ENCODE peak calls at places on chromosomes 5 and 9, in eight cellular contexts. F is COR-L47, S is choroid plexus epithelial cell, L is PC-3, W is H9, E is GM03348, A is H4, U is cardiac muscle cell. Z is an unnamed sample.

GRCh38 chr9:116279230-116279629 is 125.6 kb downstream of the PAPPA start:
- DNase-seq in E (no peak), S (peak), F (no peak), L (no peak), W (peak), U (peak), A (no peak), Z (no peak)

GRCh38 chr5:117131048-117131679 is 556.5 kb upstream of the SEMA6A start:
- DNase-seq in E (no peak), F (no peak), S (no peak), U (no peak), W (no peak), A (no peak), L (no peak), Z (no peak)

GRCh38 chr5:131513780-131514179 is 121.2 kb downstream of the RAPGEF6 start:
- DNase-seq in W (no peak), E (no peak), L (no peak), S (no peak), F (no peak), A (no peak), U (no peak), Z (no peak)

GRCh38 chr5:179801304-179802206 is 5.1 kb downstream of the MGAT4B start:
- DNase-seq in F (no peak), E (peak), U (peak), L (no peak), S (peak), W (peak), A (no peak), Z (no peak)

GRCh38 chr5:36414869-36415282 is 113.2 kb upstream of the RANBP3L start:
- DNase-seq in L (peak), A (peak), E (peak), W (no peak), U (peak), S (peak), F (no peak), Z (no peak)

GRCh38 chr9:20683351-20684034 is 566 bp upstream of the FOCAD start:
- DNase-seq in F (no peak), L (peak), S (peak), W (no peak), A (peak), E (peak), U (peak), Z (peak)

GRCh38 chr5:33148076-33148501 is 292.7 kb upstream of the TARS1 start:
- DNase-seq in S (peak), F (no peak), W (no peak), L (peak), E (peak), U (peak), A (peak), Z (peak)

GRCh38 chr5:65121880-65122436 is 353.2 kb downstream of the CWC27 start:
- DNase-seq in S (peak), U (peak), E (peak), L (no peak), A (no peak), F (no peak), W (no peak), Z (no peak)

GRCh38 chr9:98192503-98193335 is at the start of gene CORO2A:
- DNase-seq in F (peak), S (peak), L (peak), A (peak), E (peak), U (peak), W (peak), Z (no peak)

GRCh38 chr5:53406630-53407316 is 73.7 kb upstream of the FST start:
- DNase-seq in W (no peak), E (peak), U (peak), L (peak), A (peak), S (peak), F (no peak), Z (no peak)

GRCh38 chr5:7916171-7916804 is 47.3 kb downstream of the MTRR start:
- DNase-seq in U (no peak), A (peak), L (peak), S (no peak), F (no peak), E (no peak), W (no peak), Z (no peak)

GRCh38 chr5:41835625-41836024 is 34.6 kb downstream of the OXCT1 start:
- DNase-seq in E (peak), L (peak), U (peak), F (peak), S (peak), A (peak), W (peak), Z (peak)

GRCh38 chr9:135801070-135801469 is 99.1 kb downstream of the KCNT1 start:
- DNase-seq in A (no peak), E (no peak), F (no peak), L (no peak), S (no peak), W (no peak), U (no peak), Z (no peak)

GRCh38 chr5:139494832-139495231 is 12.3 kb upstream of the STING1 start:
- DNase-seq in U (peak), A (no peak), S (peak), W (no peak), E (no peak), L (peak), F (no peak), Z (no peak)